ENCODE peak calls at places on chromosomes 11 and 22, in five cellular contexts. C is HFF-Myc, I is kidney, Q is AG04450, H is thoracic aorta. D is an unnamed sample.

GRCh38 chr11:27452147-27452546 is 20.4 kb downstream of the LGR4 start:
- DNase-seq in C (no peak), I (no peak), Q (no peak), H (no peak), D (no peak)

GRCh38 chr11:9015677-9016076 is 11.9 kb upstream of the NRIP3 start:
- DNase-seq in C (peak), I (no peak), Q (peak), H (no peak), D (peak)

GRCh38 chr11:17763244-17763643 is 28.7 kb downstream of the KCNC1 start:
- DNase-seq in C (no peak), I (peak), Q (no peak), H (no peak), D (no peak)

GRCh38 chr22:24149191-24149590 is 32.1 kb upstream of the SUSD2 start:
- DNase-seq in C (no peak), I (no peak), Q (no peak), H (no peak), D (no peak)

GRCh38 chr22:19422440-19423301 is 8.9 kb downstream of the HIRA start:
- DNase-seq in C (no peak), I (no peak), Q (no peak), H (no peak), D (no peak)

GRCh38 chr11:100730266-100730665 is 43.2 kb downstream of the ARHGAP42 start:
- DNase-seq in C (no peak), I (no peak), Q (no peak), H (no peak), D (no peak)

GRCh38 chr11:119373917-119374631 is 7.4 kb downstream of the USP2 start:
- DNase-seq in C (no peak), I (peak), Q (peak), H (no peak), D (peak)

GRCh38 chr11:112588252-112588668 is 327.6 kb upstream of the PLET1 start:
- DNase-seq in C (peak), I (peak), Q (peak), H (peak), D (peak)

GRCh38 chr11:72292106-72292790 is 48.3 kb upstream of the PHOX2A start:
- DNase-seq in C (no peak), I (peak), Q (no peak), H (no peak), D (no peak)

GRCh38 chr11:6630632-6631291 is 11.5 kb upstream of the TPP1 start:
- DNase-seq in C (no peak), I (peak), Q (no peak), H (no peak), D (no peak)

GRCh38 chr11:19307498-19307897 is 66.8 kb upstream of the E2F8 start:
- DNase-seq in C (no peak), I (no peak), Q (no peak), H (no peak), D (no peak)

GRCh38 chr22:36301384-36301828 is 48.5 kb downstream of the APOL1 start:
- DNase-seq in C (peak), I (peak), Q (peak), H (no peak), D (no peak)

GRCh38 chr11:129992161-129992944 is 10.3 kb downstream of the PRDM10 start:
- DNase-seq in C (peak), I (peak), Q (no peak), H (no peak), D (no peak)

GRCh38 chr11:71140206-71140919 is 112.0 kb downstream of the SHANK2 start:
- DNase-seq in C (no peak), I (no peak), Q (no peak), H (no peak), D (no peak)

GRCh38 chr11:88709567-88709966 is 356.2 kb downstream of the GRM5 start:
- DNase-seq in C (no peak), I (no peak), Q (no peak), H (no peak), D (no peak)

GRCh38 chr22:43861529-43861928 is 784 bp downstream of the SULT4A1 start:
- DNase-seq in C (no peak), I (no peak), Q (no peak), H (no peak), D (no peak)